ENCODE peak calls at places on chromosomes 6 and 20, in seven cellular contexts. One of them, this sample, is unnamed.

GRCh38 chr6:25359191-25359861 is 80.2 kb downstream of the CARMIL1 start:
- DNase-seq in fibroblast of pulmonary artery: peak; percentile 81
- DNase-seq in mammary epithelial cell: peak; percentile 58
- DNase-seq in right cardiac atrium: peak; percentile 80
- DNase-seq in left ventricle myocardium inferior: peak; percentile 37
- DNase-seq in HFF-Myc: no peak
- DNase-seq in lower leg skin: no peak
- DNase-seq in this sample: peak; percentile 52

GRCh38 chr6:73231986-73232391 is 6.7 kb upstream of the KHDC1L start:
- DNase-seq in lower leg skin: no peak
- DNase-seq in left ventricle myocardium inferior: no peak
- DNase-seq in fibroblast of pulmonary artery: no peak
- DNase-seq in mammary epithelial cell: no peak
- DNase-seq in right cardiac atrium: no peak
- DNase-seq in HFF-Myc: no peak
- DNase-seq in this sample: no peak

GRCh38 chr6:47064274-47064673 is 22.1 kb upstream of the ADGRF1 start:
- DNase-seq in HFF-Myc: no peak
- DNase-seq in fibroblast of pulmonary artery: no peak
- DNase-seq in mammary epithelial cell: peak; percentile 58
- DNase-seq in right cardiac atrium: no peak
- DNase-seq in lower leg skin: no peak
- DNase-seq in left ventricle myocardium inferior: no peak
- DNase-seq in this sample: no peak

GRCh38 chr20:24773751-24774201 is 175.3 kb upstream of the CST7 start:
- DNase-seq in mammary epithelial cell: peak; percentile 94
- DNase-seq in left ventricle myocardium inferior: no peak
- DNase-seq in lower leg skin: peak; percentile 62
- DNase-seq in fibroblast of pulmonary artery: peak; percentile 21
- DNase-seq in HFF-Myc: peak; percentile 67
- DNase-seq in right cardiac atrium: no peak
- DNase-seq in this sample: no peak

GRCh38 chr6:151025076-151025475 is 159.6 kb downstream of the MTHFD1L start:
- DNase-seq in HFF-Myc: no peak
- DNase-seq in right cardiac atrium: no peak
- DNase-seq in mammary epithelial cell: no peak
- DNase-seq in fibroblast of pulmonary artery: no peak
- DNase-seq in lower leg skin: peak; percentile 72
- DNase-seq in left ventricle myocardium inferior: no peak
- DNase-seq in this sample: no peak

GRCh38 chr6:4017847-4018193 is 61.1 kb downstream of the FAM217A start:
- DNase-seq in mammary epithelial cell: no peak
- DNase-seq in HFF-Myc: no peak
- DNase-seq in left ventricle myocardium inferior: no peak
- DNase-seq in right cardiac atrium: no peak
- DNase-seq in lower leg skin: no peak
- DNase-seq in fibroblast of pulmonary artery: peak; percentile 51
- DNase-seq in this sample: no peak

GRCh38 chr20:60249436-60249835 is 291.2 kb downstream of the CDH26 start:
- DNase-seq in mammary epithelial cell: peak; percentile 96
- DNase-seq in HFF-Myc: peak; percentile 81
- DNase-seq in lower leg skin: peak; percentile 75
- DNase-seq in fibroblast of pulmonary artery: peak; percentile 53
- DNase-seq in right cardiac atrium: no peak
- DNase-seq in left ventricle myocardium inferior: no peak
- DNase-seq in this sample: no peak

GRCh38 chr6:141488466-141488865 is 644.3 kb upstream of the GJE1 start:
- DNase-seq in fibroblast of pulmonary artery: peak; percentile 39
- DNase-seq in mammary epithelial cell: no peak
- DNase-seq in lower leg skin: no peak
- DNase-seq in right cardiac atrium: no peak
- DNase-seq in left ventricle myocardium inferior: no peak
- DNase-seq in HFF-Myc: no peak
- DNase-seq in this sample: no peak

DNA sequence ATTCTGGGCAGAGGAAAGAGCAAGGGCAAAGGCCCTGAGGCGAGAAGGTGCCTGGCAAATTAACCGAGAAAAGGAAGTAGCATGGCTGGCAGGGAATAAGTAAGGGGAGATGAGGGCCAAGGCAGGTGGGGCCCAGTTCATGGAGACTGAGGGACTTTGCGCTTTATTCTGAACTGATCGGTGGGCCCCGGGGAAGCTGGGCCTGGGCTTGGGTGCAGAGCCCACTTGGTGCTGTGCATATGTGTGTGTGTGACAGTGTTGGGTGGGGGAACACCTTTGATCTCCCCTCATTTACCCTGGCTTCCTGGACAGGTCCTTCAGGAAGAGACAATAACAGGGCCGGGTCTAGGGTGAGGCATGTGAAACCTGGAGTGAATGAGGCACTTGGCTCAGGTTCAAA is 2.9 kb upstream of the MDFI start:
- DNase-seq in mammary epithelial cell: no peak
- DNase-seq in lower leg skin: no peak
- DNase-seq in right cardiac atrium: no peak
- DNase-seq in HFF-Myc: no peak
- DNase-seq in fibroblast of pulmonary artery: no peak
- DNase-seq in left ventricle myocardium inferior: no peak
- DNase-seq in this sample: no peak
- H3K4me3 ChIP-seq in mammary epithelial cell: no peak overlapping the region
- H3K4me3 ChIP-seq in lower leg skin: no peak overlapping the region
- H3K4me3 ChIP-seq in right cardiac atrium: no peak overlapping the region
- H3K4me3 ChIP-seq in HFF-Myc: no peak overlapping the region
- H3K4me3 ChIP-seq in fibroblast of pulmonary artery: no peak overlapping the region
- H3K4me3 ChIP-seq in left ventricle myocardium inferior: no peak overlapping the region
- H3K4me3 ChIP-seq in this sample: no peak overlapping the region

GRCh38 chr20:46618316-46619110 is 32.7 kb downstream of the SLC13A3 start:
- DNase-seq in mammary epithelial cell: no peak
- DNase-seq in HFF-Myc: no peak
- DNase-seq in left ventricle myocardium inferior: no peak
- DNase-seq in fibroblast of pulmonary artery: no peak
- DNase-seq in right cardiac atrium: no peak
- DNase-seq in lower leg skin: peak; percentile 28
- DNase-seq in this sample: no peak
- H3K4me3 ChIP-seq in mammary epithelial cell: no peak overlapping the region
- H3K4me3 ChIP-seq in HFF-Myc: no peak overlapping the region
- H3K4me3 ChIP-seq in left ventricle myocardium inferior: no peak overlapping the region
- H3K4me3 ChIP-seq in fibroblast of pulmonary artery: no peak overlapping the region
- H3K4me3 ChIP-seq in right cardiac atrium: no peak overlapping the region
- H3K4me3 ChIP-seq in lower leg skin: no peak overlapping the region
- H3K4me3 ChIP-seq in this sample: no peak overlapping the region

GRCh38 chr6:114520976-114521375 is 178.2 kb upstream of the HS3ST5 start:
- DNase-seq in mammary epithelial cell: no peak
- DNase-seq in left ventricle myocardium inferior: no peak
- DNase-seq in fibroblast of pulmonary artery: no peak
- DNase-seq in lower leg skin: no peak
- DNase-seq in right cardiac atrium: no peak
- DNase-seq in HFF-Myc: no peak
- DNase-seq in this sample: no peak

GRCh38 chr6:114523508-114523907 is 180.7 kb upstream of the HS3ST5 start:
- DNase-seq in left ventricle myocardium inferior: no peak
- DNase-seq in HFF-Myc: no peak
- DNase-seq in mammary epithelial cell: no peak
- DNase-seq in right cardiac atrium: no peak
- DNase-seq in fibroblast of pulmonary artery: no peak
- DNase-seq in lower leg skin: no peak
- DNase-seq in this sample: no peak

GRCh38 chr6:114524081-114524480 is 181.3 kb upstream of the HS3ST5 start:
- DNase-seq in left ventricle myocardium inferior: no peak
- DNase-seq in right cardiac atrium: no peak
- DNase-seq in mammary epithelial cell: no peak
- DNase-seq in lower leg skin: no peak
- DNase-seq in fibroblast of pulmonary artery: no peak
- DNase-seq in HFF-Myc: no peak
- DNase-seq in this sample: no peak

DNA sequence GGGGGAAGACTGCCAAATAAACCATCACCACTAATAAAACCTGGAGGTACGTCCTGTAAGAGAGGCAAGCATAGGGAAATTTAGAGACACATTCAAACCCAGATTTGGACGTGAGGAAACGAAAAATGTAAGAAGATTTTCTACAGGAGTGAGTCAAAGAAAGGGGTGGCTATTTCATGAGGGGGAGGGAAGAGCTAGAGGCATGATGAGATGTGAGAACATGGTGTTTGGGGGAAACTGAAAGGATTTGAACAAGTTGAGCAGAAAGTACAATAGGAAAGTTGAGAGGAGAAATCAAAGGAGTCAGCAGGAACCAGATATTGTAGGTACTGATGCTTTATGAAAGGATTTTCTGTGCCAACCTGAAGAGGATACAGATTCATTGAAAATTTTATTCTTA is 179.1 kb upstream of the HS3ST5 start:
- DNase-seq in HFF-Myc: no peak
- DNase-seq in right cardiac atrium: no peak
- DNase-seq in lower leg skin: no peak
- DNase-seq in left ventricle myocardium inferior: no peak
- DNase-seq in fibroblast of pulmonary artery: no peak
- DNase-seq in mammary epithelial cell: no peak
- DNase-seq in this sample: no peak
- H3K4me3 ChIP-seq in HFF-Myc: no peak overlapping the region
- H3K4me3 ChIP-seq in right cardiac atrium: no peak overlapping the region
- H3K4me3 ChIP-seq in lower leg skin: no peak overlapping the region
- H3K4me3 ChIP-seq in left ventricle myocardium inferior: no peak overlapping the region
- H3K4me3 ChIP-seq in fibroblast of pulmonary artery: no peak overlapping the region
- H3K4me3 ChIP-seq in mammary epithelial cell: no peak overlapping the region
- H3K4me3 ChIP-seq in this sample: no peak overlapping the region

GRCh38 chr6:125453516-125453915 is 151.7 kb upstream of the HDDC2 start:
- DNase-seq in left ventricle myocardium inferior: no peak
- DNase-seq in lower leg skin: no peak
- DNase-seq in mammary epithelial cell: no peak
- DNase-seq in right cardiac atrium: no peak
- DNase-seq in fibroblast of pulmonary artery: no peak
- DNase-seq in HFF-Myc: no peak
- DNase-seq in this sample: no peak
- H3K4me3 ChIP-seq in left ventricle myocardium inferior: no peak overlapping the region
- H3K4me3 ChIP-seq in lower leg skin: no peak overlapping the region
- H3K4me3 ChIP-seq in mammary epithelial cell: no peak overlapping the region
- H3K4me3 ChIP-seq in right cardiac atrium: no peak overlapping the region
- H3K4me3 ChIP-seq in fibroblast of pulmonary artery: no peak overlapping the region
- H3K4me3 ChIP-seq in HFF-Myc: no peak overlapping the region
- H3K4me3 ChIP-seq in this sample: no peak overlapping the region

GRCh38 chr6:56540950-56541600 is 101.6 kb downstream of the DST start:
- DNase-seq in right cardiac atrium: no peak
- DNase-seq in fibroblast of pulmonary artery: no peak
- DNase-seq in lower leg skin: no peak
- DNase-seq in mammary epithelial cell: no peak
- DNase-seq in left ventricle myocardium inferior: no peak
- DNase-seq in HFF-Myc: no peak
- DNase-seq in this sample: no peak

GRCh38 chr6:56538851-56539250 is 103.8 kb downstream of the DST start:
- DNase-seq in mammary epithelial cell: no peak
- DNase-seq in left ventricle myocardium inferior: no peak
- DNase-seq in right cardiac atrium: no peak
- DNase-seq in fibroblast of pulmonary artery: no peak
- DNase-seq in HFF-Myc: no peak
- DNase-seq in lower leg skin: no peak
- DNase-seq in this sample: no peak

GRCh38 chr6:56541736-56542366 is 100.8 kb downstream of the DST start:
- DNase-seq in fibroblast of pulmonary artery: no peak
- DNase-seq in HFF-Myc: no peak
- DNase-seq in lower leg skin: no peak
- DNase-seq in mammary epithelial cell: no peak
- DNase-seq in left ventricle myocardium inferior: no peak
- DNase-seq in right cardiac atrium: no peak
- DNase-seq in this sample: no peak

GRCh38 chr6:56539503-56540105 is 103.1 kb downstream of the DST start:
- DNase-seq in left ventricle myocardium inferior: no peak
- DNase-seq in HFF-Myc: no peak
- DNase-seq in fibroblast of pulmonary artery: no peak
- DNase-seq in mammary epithelial cell: no peak
- DNase-seq in right cardiac atrium: no peak
- DNase-seq in lower leg skin: no peak
- DNase-seq in this sample: no peak

GRCh38 chr6:56540232-56540631 is 102.5 kb downstream of the DST start:
- DNase-seq in fibroblast of pulmonary artery: no peak
- DNase-seq in HFF-Myc: no peak
- DNase-seq in right cardiac atrium: no peak
- DNase-seq in left ventricle myocardium inferior: no peak
- DNase-seq in mammary epithelial cell: no peak
- DNase-seq in lower leg skin: no peak
- DNase-seq in this sample: no peak
- H3K4me3 ChIP-seq in fibroblast of pulmonary artery: peak overlapping the region; percentile 73
- H3K4me3 ChIP-seq in HFF-Myc: peak overlapping the region; percentile 61
- H3K4me3 ChIP-seq in right cardiac atrium: peak overlapping the region; percentile 80
- H3K4me3 ChIP-seq in left ventricle myocardium inferior: peak overlapping the region; percentile 72
- H3K4me3 ChIP-seq in mammary epithelial cell: peak overlapping the region; percentile 64
- H3K4me3 ChIP-seq in lower leg skin: no peak overlapping the region
- H3K4me3 ChIP-seq in this sample: peak overlapping the region; percentile 48

GRCh38 chr20:35436175-35436568 is 1.9 kb downstream of the GDF5 start:
- DNase-seq in mammary epithelial cell: no peak
- DNase-seq in lower leg skin: no peak
- DNase-seq in fibroblast of pulmonary artery: no peak
- DNase-seq in left ventricle myocardium inferior: no peak
- DNase-seq in HFF-Myc: no peak
- DNase-seq in right cardiac atrium: no peak
- DNase-seq in this sample: no peak
- H3K4me3 ChIP-seq in mammary epithelial cell: no peak overlapping the region
- H3K4me3 ChIP-seq in lower leg skin: no peak overlapping the region
- H3K4me3 ChIP-seq in fibroblast of pulmonary artery: peak overlapping the region; percentile 55
- H3K4me3 ChIP-seq in left ventricle myocardium inferior: no peak overlapping the region
- H3K4me3 ChIP-seq in HFF-Myc: peak overlapping the region; percentile 25
- H3K4me3 ChIP-seq in right cardiac atrium: no peak overlapping the region
- H3K4me3 ChIP-seq in this sample: no peak overlapping the region

DNA sequence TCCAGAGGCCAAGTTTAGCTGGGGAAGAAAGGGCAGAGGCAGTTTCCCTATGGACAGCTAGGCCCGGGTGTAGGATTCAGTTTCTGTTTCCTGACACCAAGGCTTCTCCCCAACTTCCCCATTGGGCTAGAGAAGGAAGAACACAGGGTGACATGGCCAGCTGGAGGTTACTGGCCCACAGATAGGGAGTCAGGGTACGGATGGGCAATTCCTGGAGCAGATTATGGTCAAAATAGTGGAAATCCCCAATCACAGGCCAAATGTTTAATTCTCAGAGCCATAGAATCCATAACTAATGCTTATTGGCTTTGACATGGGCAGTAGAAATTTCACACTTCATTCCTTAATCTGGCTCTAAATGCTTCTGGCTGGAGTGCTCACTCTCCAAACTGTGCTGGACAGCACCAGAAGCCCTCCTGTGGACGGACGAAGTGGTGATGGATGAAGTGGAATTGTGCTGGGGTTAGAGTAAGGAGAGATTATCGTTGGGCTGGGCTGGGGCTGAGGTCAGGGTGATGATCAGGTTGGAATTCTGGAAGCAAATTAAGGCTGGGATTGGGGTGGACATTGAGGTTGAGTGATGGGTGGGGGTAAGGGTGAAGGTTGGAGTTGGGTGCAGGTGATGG is 869 bp downstream of the SIGLEC1 start:
- DNase-seq in right cardiac atrium: no peak
- DNase-seq in fibroblast of pulmonary artery: no peak
- DNase-seq in left ventricle myocardium inferior: no peak
- DNase-seq in mammary epithelial cell: no peak
- DNase-seq in lower leg skin: no peak
- DNase-seq in HFF-Myc: no peak
- DNase-seq in this sample: peak; percentile 26
- H3K4me3 ChIP-seq in right cardiac atrium: no peak overlapping the region
- H3K4me3 ChIP-seq in fibroblast of pulmonary artery: no peak overlapping the region
- H3K4me3 ChIP-seq in left ventricle myocardium inferior: peak overlapping the region; percentile 37
- H3K4me3 ChIP-seq in mammary epithelial cell: no peak overlapping the region
- H3K4me3 ChIP-seq in lower leg skin: no peak overlapping the region
- H3K4me3 ChIP-seq in HFF-Myc: no peak overlapping the region
- H3K4me3 ChIP-seq in this sample: peak overlapping the region; percentile 4

GRCh38 chr6:158016571-158017383 is 35.1 kb downstream of the SYNJ2 start:
- DNase-seq in fibroblast of pulmonary artery: no peak
- DNase-seq in left ventricle myocardium inferior: peak; percentile 11
- DNase-seq in lower leg skin: no peak
- DNase-seq in right cardiac atrium: peak; percentile 67
- DNase-seq in HFF-Myc: no peak
- DNase-seq in mammary epithelial cell: no peak
- DNase-seq in this sample: no peak
- H3K4me3 ChIP-seq in fibroblast of pulmonary artery: no peak overlapping the region
- H3K4me3 ChIP-seq in left ventricle myocardium inferior: peak overlapping the region; percentile 5
- H3K4me3 ChIP-seq in lower leg skin: no peak overlapping the region
- H3K4me3 ChIP-seq in right cardiac atrium: no peak overlapping the region
- H3K4me3 ChIP-seq in HFF-Myc: no peak overlapping the region
- H3K4me3 ChIP-seq in mammary epithelial cell: no peak overlapping the region
- H3K4me3 ChIP-seq in this sample: peak overlapping the region; percentile 37